ENCODE peak calls at places on chromosome 15, in six cellular contexts. W, A, D, Y, F and P are unnamed samples.

GRCh38 chr15:78284758-78285157 is 14.7 kb downstream of the SKIC8 start:
- DNase-seq in Y (no peak), D (no peak), A (no peak), W (no peak), F (no peak), P (peak)

GRCh38 chr15:33860749-33861148 is 107.5 kb upstream of the CHRM5 start:
- DNase-seq in A (no peak), W (no peak), Y (no peak), D (peak), F (no peak), P (no peak)

GRCh38 chr15:76932090-76932966 is 779 bp downstream of the RCN2 start:
- DNase-seq in Y (no peak), A (no peak), F (no peak), W (no peak), D (no peak), P (no peak)

GRCh38 chr15:81941479-81941878 is 104.3 kb downstream of the MEX3B start:
- DNase-seq in Y (no peak), D (no peak), A (no peak), F (no peak), W (no peak), P (peak)

GRCh38 chr15:49605588-49605987 is 15.0 kb downstream of the FAM227B start:
- DNase-seq in W (no peak), A (no peak), D (no peak), F (no peak), Y (no peak), P (no peak)

GRCh38 chr15:49625460-49626036 is 4.7 kb downstream of the DTWD1 start:
- DNase-seq in F (no peak), W (no peak), A (no peak), D (no peak), Y (no peak), P (no peak)

GRCh38 chr15:68432665-68433064 is 702 bp upstream of the ITGA11 start:
- DNase-seq in Y (no peak), W (no peak), A (no peak), F (no peak), D (no peak), P (no peak)

GRCh38 chr15:98408231-98408630 is 240.1 kb upstream of the IGF1R start:
- DNase-seq in F (no peak), Y (no peak), W (no peak), A (no peak), D (no peak), P (no peak)

GRCh38 chr15:64141798-64142512 is 9.6 kb upstream of the SNX22 start:
- DNase-seq in Y (no peak), W (no peak), A (no peak), D (no peak), F (no peak), P (no peak)

GRCh38 chr15:78979456-78980320 is 34.8 kb upstream of the CTSH start:
- DNase-seq in Y (peak), F (peak), W (peak), A (peak), D (peak), P (peak)

GRCh38 chr15:62389887-62390792 is 225.1 kb upstream of the C2CD4B start:
- DNase-seq in W (peak), D (peak), A (peak), F (peak), Y (peak), P (peak)

GRCh38 chr15:85407421-85408269 is 27.2 kb downstream of the AKAP13 start:
- DNase-seq in W (no peak), Y (no peak), A (peak), D (no peak), F (no peak), P (peak)

GRCh38 chr15:99059010-99059981 is 45.6 kb upstream of the SYNM start:
- DNase-seq in D (peak), A (peak), Y (peak), F (peak), W (peak), P (peak)

GRCh38 chr15:80549712-80550111 is 145.4 kb upstream of the ABHD17C start:
- DNase-seq in A (no peak), F (no peak), Y (no peak), D (no peak), W (no peak), P (no peak)

GRCh38 chr15:64690578-64691296 is 84.7 kb downstream of the RBPMS2 start:
- DNase-seq in F (peak), W (no peak), Y (no peak), A (no peak), D (no peak), P (no peak)

DNA sequence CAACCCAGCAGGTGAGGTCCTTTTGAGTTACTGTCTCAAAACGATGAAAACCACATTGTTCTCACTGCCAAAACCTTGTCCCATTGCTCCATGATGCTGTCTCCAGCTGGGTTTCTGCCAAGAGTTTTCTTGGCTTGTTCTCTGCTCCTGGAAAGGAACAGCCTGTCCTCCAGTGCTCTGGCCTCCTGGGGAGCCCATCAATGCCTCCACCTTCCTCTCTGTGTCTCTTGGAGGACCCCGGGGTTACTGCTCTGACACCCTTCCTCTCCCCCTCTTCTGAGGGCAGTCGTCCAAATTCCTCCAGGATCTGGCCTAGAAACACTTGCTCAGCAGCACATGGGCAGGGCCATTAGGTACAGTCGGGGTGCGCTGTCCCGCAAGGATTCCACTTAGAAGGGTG is 63.9 kb upstream of the RGMA start:
- DNase-seq in F (no peak), D (no peak), W (no peak), Y (no peak), A (no peak), P (no peak)
- TF ChIP-seq SP1 in F (no peak), D (no peak), W (no peak), Y (no peak), A (no peak), P (no peak)

GRCh38 chr15:60526127-60526616 is 47.2 kb upstream of the ICE2 start:
- DNase-seq in Y (no peak), F (no peak), W (no peak), A (no peak), D (no peak), P (no peak)
- TF ChIP-seq SP1 in Y (no peak), F (no peak), W (no peak), A (no peak), D (no peak), P (no peak)

DNA sequence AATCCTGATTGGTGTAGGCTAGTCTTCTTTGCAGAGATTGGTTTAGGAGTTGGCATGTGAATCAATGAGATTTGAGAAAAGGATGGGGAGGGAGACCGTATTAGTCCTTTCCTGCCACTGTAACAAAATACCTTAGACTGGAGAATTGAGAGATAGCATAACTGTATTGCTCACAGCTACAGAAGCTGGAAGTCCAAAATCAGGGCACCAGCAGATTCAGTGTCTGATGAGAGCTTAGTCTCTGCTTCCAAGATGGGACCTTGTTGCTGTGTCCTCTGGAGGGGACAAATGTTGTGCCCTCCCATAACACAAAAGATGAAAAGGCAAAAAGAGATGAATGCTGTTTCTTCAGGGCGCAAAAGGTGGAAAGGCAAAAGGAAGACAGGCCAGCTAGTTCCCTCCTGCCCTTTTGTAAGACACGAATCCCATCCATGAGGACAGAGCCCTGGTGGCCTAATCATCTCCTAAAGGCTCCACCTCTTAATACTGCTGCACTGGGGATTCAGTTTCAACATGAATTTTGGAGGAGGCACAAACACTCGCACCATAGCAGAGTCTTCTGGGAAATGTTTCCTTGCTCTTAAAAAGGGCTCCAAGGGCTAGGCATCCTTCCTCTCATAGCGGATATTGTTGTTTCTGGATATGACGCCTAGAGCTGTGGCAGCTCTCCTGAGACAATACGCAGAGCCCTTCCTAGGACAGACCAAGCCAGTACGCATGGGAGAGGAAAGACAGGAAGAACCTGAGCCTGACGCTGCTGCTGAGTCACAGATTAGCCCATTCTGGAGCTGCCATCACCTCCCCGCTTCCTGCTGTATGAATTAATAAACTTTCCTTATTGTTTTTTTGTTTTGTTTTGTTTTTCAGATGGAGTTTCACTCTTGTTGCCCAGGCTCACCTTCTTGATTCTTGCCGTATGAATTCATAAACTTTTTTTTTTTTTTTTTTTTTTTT is 66.7 kb downstream of the PPCDC start:
- DNase-seq in W (no peak), D (no peak), Y (no peak), A (no peak), F (no peak), P (no peak)
- TF ChIP-seq SP1 in W (no peak), D (no peak), Y (no peak), A (no peak), F (no peak), P (no peak)

GRCh38 chr15:56973463-56973862 is 55.0 kb downstream of the TCF12 start:
- DNase-seq in F (no peak), A (no peak), D (no peak), W (no peak), Y (no peak), P (no peak)

GRCh38 chr15:56980474-56980873 is 62.0 kb downstream of the TCF12 start:
- DNase-seq in F (no peak), D (no peak), Y (no peak), W (no peak), A (no peak), P (no peak)

GRCh38 chr15:56981160-56981559 is 62.7 kb downstream of the TCF12 start:
- DNase-seq in A (no peak), D (no peak), Y (no peak), W (no peak), F (no peak), P (no peak)

GRCh38 chr15:56978898-56979662 is 60.6 kb downstream of the TCF12 start:
- DNase-seq in A (no peak), W (no peak), D (no peak), F (no peak), Y (no peak), P (no peak)

GRCh38 chr15:56977232-56977631 is 58.8 kb downstream of the TCF12 start:
- DNase-seq in W (no peak), F (no peak), D (no peak), A (no peak), Y (no peak), P (no peak)
- TF ChIP-seq SP1 in W (no peak), F (no peak), D (no peak), A (no peak), Y (no peak), P (no peak)

DNA sequence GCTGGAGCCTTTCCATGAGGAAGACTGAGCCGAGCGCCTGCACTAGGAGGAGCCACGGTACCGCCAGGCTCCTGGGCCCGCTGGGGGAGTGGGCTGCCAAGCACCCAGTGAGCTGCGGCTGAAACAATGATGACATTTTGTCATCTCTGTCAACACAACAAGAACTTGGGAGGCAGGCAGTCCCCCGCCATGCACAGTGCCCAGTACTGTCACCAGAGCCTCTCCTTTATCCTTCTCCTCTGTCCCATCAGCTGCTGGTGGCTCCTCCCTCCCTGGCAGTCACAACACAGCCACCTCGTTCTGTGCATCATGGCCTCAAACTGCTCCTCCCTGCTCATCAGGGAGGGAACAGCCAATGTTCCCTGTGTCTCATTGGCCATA is 34.0 kb upstream of the PCSK6 start:
- DNase-seq in F (no peak), A (peak), Y (peak), D (no peak), W (no peak), P (no peak)
- TF ChIP-seq SP1 in F (no peak), A (no peak), Y (no peak), D (no peak), W (no peak), P (no peak)